ENCODE peak calls at places on chromosomes 2 and 18, in five cellular contexts. Z, W, P, R and H are unnamed samples.

GRCh38 chr2:29056452-29056851 is 17.9 kb downstream of the PCARE start:
- DNase-seq in W (no peak), P (no peak), R (no peak), Z (no peak), H (no peak)

GRCh38 chr2:73250872-73251846 is 17.1 kb downstream of the CCT7 start:
- DNase-seq in P (no peak), W (no peak), R (no peak), Z (no peak), H (no peak)

GRCh38 chr18:13137939-13138821 is 80.4 kb upstream of the LDLRAD4 start:
- DNase-seq in Z (peak; percentile 75), W (peak; percentile 13), P (no peak), R (no peak), H (peak; percentile 47)

GRCh38 chr18:45954070-45954712 is 12.9 kb downstream of the EPG5 start:
- DNase-seq in Z (no peak), R (no peak), W (no peak), P (peak; percentile 96), H (peak; percentile 13)

GRCh38 chr2:28356095-28356911 is 36.4 kb upstream of the FOSL2 start:
- DNase-seq in R (no peak), Z (no peak), W (peak; percentile 6), P (peak; percentile 81), H (peak; percentile 53)

GRCh38 chr2:229857634-229858033 is 64.2 kb downstream of the TRIP12 start:
- DNase-seq in R (no peak), P (peak; percentile 30), Z (no peak), W (no peak), H (no peak)

GRCh38 chr2:171706152-171706803 is 19.0 kb downstream of the DYNC1I2 start:
- DNase-seq in P (no peak), R (no peak), Z (peak; percentile 27), W (no peak), H (no peak)

GRCh38 chr18:33720133-33720532 is 142.1 kb downstream of the ASXL3 start:
- DNase-seq in P (peak; percentile 91), Z (no peak), W (no peak), R (no peak), H (no peak)

GRCh38 chr2:158667969-158668368 is 127.1 kb upstream of the DAPL1 start:
- DNase-seq in P (peak; percentile 45), W (no peak), Z (no peak), R (no peak), H (no peak)

GRCh38 chr2:195486520-195486919 is 170.5 kb upstream of the SLC39A10 start:
- DNase-seq in R (no peak), P (peak; percentile 54), W (no peak), Z (no peak), H (no peak)

GRCh38 chr2:64625352-64626145 is 28.2 kb downstream of the SERTAD2 start:
- DNase-seq in Z (no peak), P (no peak), W (no peak), R (no peak), H (no peak)

GRCh38 chr2:74186038-74186437 is 7.4 kb upstream of the MOB1A start:
- DNase-seq in W (no peak), Z (no peak), P (no peak), R (no peak), H (no peak)

GRCh38 chr2:227761734-227762476 is 16.2 kb downstream of the SCYGR8 start:
- DNase-seq in Z (no peak), P (peak; percentile 39), W (no peak), R (no peak), H (no peak)

GRCh38 chr2:180075763-180076362 is 68.8 kb upstream of the CWC22 start:
- DNase-seq in P (no peak), W (no peak), Z (no peak), R (no peak), H (no peak)

GRCh38 chr2:18971069-18971378 is 381.7 kb upstream of the NT5C1B start:
- DNase-seq in P (no peak), W (no peak), Z (no peak), R (no peak), H (no peak)

GRCh38 chr2:44705356-44705755 is 236.1 kb upstream of the SIX3 start:
- DNase-seq in Z (no peak), W (no peak), P (no peak), R (no peak), H (no peak)

GRCh38 chr2:151946856-151947523 is 118.8 kb upstream of the ARL5A start:
- DNase-seq in R (peak; percentile 49), Z (peak; percentile 8), P (peak; percentile 6), W (no peak), H (no peak)

GRCh38 chr2:174827371-174828369 is 63.4 kb upstream of the CHRNA1 start:
- DNase-seq in R (no peak), Z (no peak), P (peak; percentile 61), W (no peak), H (no peak)